ENCODE peak calls at places on chromosomes 7 and 10, in eight cellular contexts. X is heart left ventricle; S is fibroblast of lung; H is CD8-positive, alpha-beta T cell; C is IMR-90; D is BE2C; Y is GM23248; U is CD4-positive, alpha-beta memory T cell. L is an unnamed sample.
A peak's percentile ranks its signal among the peaks of the same experiment; 100 is the strongest.

GRCh38 chr10:29517352-29517923 is 117.3 kb downstream of the SVIL start:
- DNase-seq in X (no peak), S (peak; percentile 60), H (no peak), C (peak; percentile 45), D (peak; percentile 49), Y (peak; percentile 61), U (no peak), L (no peak)

GRCh38 chr10:29199344-29199743 is 89.5 kb upstream of the LYZL1 start:
- DNase-seq in X (no peak), S (no peak), H (no peak), C (no peak), D (no peak), Y (no peak), U (no peak), L (no peak)

GRCh38 chr7:87339373-87339897 is 6.0 kb upstream of the CROT start:
- DNase-seq in X (no peak), S (no peak), H (no peak), C (no peak), D (no peak), Y (no peak), U (no peak), L (no peak)

GRCh38 chr10:58700576-58700975 is 187.9 kb downstream of the BICC1 start:
- DNase-seq in X (no peak), S (no peak), H (no peak), C (no peak), D (no peak), Y (peak; percentile 23), U (no peak), L (no peak)

GRCh38 chr10:43872644-43873043 is 224.0 kb upstream of the ZNF32 start:
- DNase-seq in X (no peak), S (no peak), H (no peak), C (no peak), D (no peak), Y (no peak), U (no peak), L (no peak)

GRCh38 chr10:103682042-103682441 is 173.3 kb downstream of the SH3PXD2A start:
- DNase-seq in X (no peak), S (no peak), H (no peak), C (no peak), D (no peak), Y (peak; percentile 73), U (no peak), L (peak; percentile 60)

GRCh38 chr10:483266-483665 is 206.2 kb downstream of the DIP2C start:
- DNase-seq in X (no peak), S (no peak), H (no peak), C (no peak), D (no peak), Y (no peak), U (no peak), L (no peak)

GRCh38 chr7:98877692-98878364 is 504 bp upstream of the TRRAP start:
- DNase-seq in X (no peak), S (no peak), H (no peak), C (no peak), D (no peak), Y (no peak), U (no peak), L (no peak)

GRCh38 chr10:63267414-63268138 is 134.4 kb downstream of the NRBF2 start:
- DNase-seq in X (no peak), S (peak; percentile 94), H (no peak), C (peak; percentile 94), D (peak; percentile 16), Y (peak; percentile 85), U (peak; percentile 39), L (no peak)

GRCh38 chr10:97509120-97509670 is 10.5 kb downstream of the UBTD1 start:
- DNase-seq in X (no peak), S (no peak), H (no peak), C (no peak), D (no peak), Y (no peak), U (no peak), L (no peak)

GRCh38 chr7:5284304-5285281 is 1.9 kb downstream of the SLC29A4 start:
- DNase-seq in X (peak; percentile 50), S (peak; percentile 24), H (no peak), C (no peak), D (peak; percentile 87), Y (no peak), U (no peak), L (no peak)

GRCh38 chr10:15796098-15796759 is 64.1 kb downstream of the MINDY3 start:
- DNase-seq in X (no peak), S (no peak), H (no peak), C (no peak), D (no peak), Y (no peak), U (no peak), L (no peak)

GRCh38 chr10:133364645-133365431 is 7.0 kb upstream of the FUOM start:
- DNase-seq in X (no peak), S (no peak), H (no peak), C (no peak), D (peak; percentile 46), Y (no peak), U (no peak), L (no peak)

GRCh38 chr7:32501522-32501921 is 6.2 kb downstream of the AVL9 start:
- DNase-seq in X (no peak), S (peak; percentile 33), H (no peak), C (peak; percentile 66), D (no peak), Y (peak; percentile 81), U (no peak), L (no peak)

GRCh38 chr7:117385340-117386124 is 41.8 kb downstream of the ASZ1 start:
- DNase-seq in X (no peak), S (peak; percentile 53), H (no peak), C (peak; percentile 53), D (no peak), Y (peak; percentile 63), U (no peak), L (no peak)

GRCh38 chr7:30422922-30423321 is 55.7 kb downstream of the NOD1 start:
- DNase-seq in X (no peak), S (peak; percentile 25), H (no peak), C (peak; percentile 23), D (no peak), Y (peak; percentile 40), U (no peak), L (no peak)

GRCh38 chr7:14016950-14017349 is 27.5 kb upstream of the ETV1 start:
- DNase-seq in X (no peak), S (no peak), H (no peak), C (peak; percentile 11), D (no peak), Y (peak; percentile 47), U (no peak), L (no peak)

GRCh38 chr7:129238546-129238945 is 13.7 kb downstream of the AHCYL2 start:
- DNase-seq in X (no peak), S (no peak), H (no peak), C (no peak), D (no peak), Y (no peak), U (no peak), L (peak; percentile 35)

GRCh38 chr10:2972216-2972615 is 95.1 kb upstream of the PFKP start:
- DNase-seq in X (no peak), S (peak; percentile 16), H (no peak), C (no peak), D (no peak), Y (no peak), U (no peak), L (no peak)

GRCh38 chr10:15211464-15211979 is 43.0 kb upstream of the NMT2 start:
- DNase-seq in X (no peak), S (peak; percentile 69), H (no peak), C (peak; percentile 93), D (no peak), Y (peak; percentile 91), U (no peak), L (no peak)

GRCh38 chr7:112163021-112163310 is 43.2 kb downstream of the DOCK4 start:
- DNase-seq in X (no peak), S (no peak), H (no peak), C (no peak), D (no peak), Y (no peak), U (no peak), L (no peak)

DNA sequence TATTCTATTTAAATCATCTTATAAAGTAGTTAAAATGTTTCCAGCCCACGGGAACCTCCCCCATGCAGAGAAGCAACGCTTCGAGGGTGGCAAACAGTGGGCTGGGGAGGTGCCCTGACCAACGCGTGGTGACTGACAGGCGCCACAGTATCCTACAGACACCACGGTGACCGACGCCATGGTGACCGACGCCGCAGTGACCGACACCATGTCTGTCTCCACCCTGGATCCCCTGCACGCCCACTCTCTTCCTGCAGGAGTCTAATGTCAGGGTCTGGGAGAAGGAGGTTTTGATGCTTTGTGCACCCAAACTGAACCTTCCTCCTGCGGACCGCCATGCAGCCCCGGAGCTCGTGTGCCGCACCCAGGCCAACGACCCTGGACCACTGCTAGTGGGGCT is 464.4 kb downstream of the PTPRN2 start:
- DNase-seq in X (no peak), S (no peak), H (no peak), C (no peak), D (no peak), Y (no peak), U (no peak), L (peak; percentile 19)
- H3K9me3 ChIP-seq in X (peaks cover 31% of the 10 kb centered on the region), S (no peaks in the 10 kb centered on the region), H (no peaks in the 10 kb centered on the region), C (peaks cover 55% of the 10 kb centered on the region), D (no peaks in the 10 kb centered on the region), Y (no peaks in the 10 kb centered on the region), U (no peaks in the 10 kb centered on the region), L (peaks cover 5% of the 10 kb centered on the region)

DNA sequence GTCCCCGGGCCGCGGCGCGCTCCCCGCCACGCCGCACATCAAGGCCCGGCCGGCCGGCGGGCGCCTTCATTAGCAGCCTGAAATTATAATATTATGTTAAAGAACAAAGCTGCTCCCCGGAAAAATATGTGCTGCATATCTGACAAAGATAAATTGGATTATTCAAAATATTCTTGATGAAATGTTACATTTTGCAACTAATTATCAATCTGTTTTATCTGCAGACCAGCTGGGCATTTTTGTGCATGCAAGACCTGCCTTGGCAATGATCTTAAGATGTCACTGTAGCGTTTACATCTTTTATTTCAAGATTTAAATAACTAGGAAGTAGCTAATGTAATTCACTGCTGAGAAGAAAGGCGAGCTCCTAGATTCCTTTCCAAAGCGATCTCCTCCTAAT is 160.9 kb upstream of the MKI67 start:
- DNase-seq in X (no peak), S (no peak), H (no peak), C (no peak), D (no peak), Y (no peak), U (no peak), L (no peak)
- H3K9me3 ChIP-seq in X (peaks cover 6% of the 10 kb centered on the region), S (no peaks in the 10 kb centered on the region), H (no peaks in the 10 kb centered on the region), C (peaks cover 25% of the 10 kb centered on the region), D (no peaks in the 10 kb centered on the region), Y (no peaks in the 10 kb centered on the region), U (no peaks in the 10 kb centered on the region), L (peaks cover 18% of the 10 kb centered on the region)

GRCh38 chr7:120684463-120684862 is 173.5 kb downstream of the TSPAN12 start:
- DNase-seq in X (no peak), S (no peak), H (no peak), C (no peak), D (no peak), Y (no peak), U (no peak), L (no peak)
- H3K9me3 ChIP-seq in X (no peaks in the 10 kb centered on the region), S (no peaks in the 10 kb centered on the region), H (no peaks in the 10 kb centered on the region), C (no peaks in the 10 kb centered on the region), D (no peaks in the 10 kb centered on the region), Y (no peaks in the 10 kb centered on the region), U (no peaks in the 10 kb centered on the region), L (no peaks in the 10 kb centered on the region)

DNA sequence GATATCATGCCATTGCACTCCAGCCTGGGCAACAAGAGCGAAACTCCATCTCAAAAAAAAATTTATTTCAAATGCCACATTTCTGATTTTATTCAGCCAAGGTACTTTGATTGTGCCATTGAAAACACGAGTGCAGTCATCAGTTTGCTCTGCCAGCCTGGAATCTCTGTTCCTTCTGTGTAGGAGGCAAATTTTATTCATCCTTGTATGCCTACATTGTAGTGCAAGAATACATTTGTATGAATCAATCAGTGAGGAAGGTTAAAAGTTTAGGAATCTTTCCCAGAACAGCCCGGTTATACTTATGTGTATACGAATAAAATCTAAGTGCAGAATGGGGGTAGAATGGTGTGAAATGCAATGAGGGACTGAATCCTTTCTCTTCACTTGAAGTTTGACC is 886 bp upstream of the TET1 start:
- DNase-seq in X (no peak), S (peak; percentile 7), H (no peak), C (peak; percentile 14), D (no peak), Y (peak; percentile 51), U (no peak), L (no peak)
- H3K9me3 ChIP-seq in X (no peaks in the 10 kb centered on the region), S (no peaks in the 10 kb centered on the region), H (no peaks in the 10 kb centered on the region), C (no peaks in the 10 kb centered on the region), D (no peaks in the 10 kb centered on the region), Y (no peaks in the 10 kb centered on the region), U (no peaks in the 10 kb centered on the region), L (no peaks in the 10 kb centered on the region)

L was measured in tibial artery.